ENCODE peak calls at places on chromosomes 2 and 18, in four cellular contexts. D is H1, K is Peyer's patch, O is fibroblast of lung. P is an unnamed sample.

GRCh38 chr18:58977223-58977622 is 112.5 kb downstream of the ZNF532 start:
- DNase-seq in D (no peak), K (no peak), O (peak), P (no peak)

GRCh38 chr18:48790869-48791635 is 159.7 kb downstream of the SMAD7 start:
- DNase-seq in D (no peak), K (no peak), O (no peak), P (peak)

GRCh38 chr2:120626566-120626965 is 109.1 kb upstream of the GLI2 start:
- DNase-seq in D (no peak), K (no peak), O (no peak), P (no peak)

GRCh38 chr2:98875081-98875728 is 60.8 kb downstream of the CRACDL start:
- DNase-seq in D (no peak), K (no peak), O (no peak), P (no peak)

GRCh38 chr2:235966396-235966795 is 201.8 kb downstream of the GBX2 start:
- DNase-seq in D (no peak), K (no peak), O (no peak), P (no peak)

GRCh38 chr2:69375494-69376353 is 11.3 kb downstream of the GFPT1 start:
- DNase-seq in D (no peak), K (no peak), O (peak), P (no peak)

GRCh38 chr2:240229603-240230423 is 89.4 kb upstream of the OTOS start:
- DNase-seq in D (no peak), K (no peak), O (no peak), P (peak)

GRCh38 chr2:133942363-133942762 is 311.5 kb upstream of the MGAT5 start:
- DNase-seq in D (no peak), K (no peak), O (no peak), P (no peak)

GRCh38 chr18:47075098-47075883 is 39.9 kb upstream of the ELOA2 start:
- DNase-seq in D (no peak), K (no peak), O (peak), P (no peak)

GRCh38 chr2:69181806-69182427 is 168.9 kb downstream of the ANTXR1 start:
- DNase-seq in D (no peak), K (no peak), O (peak), P (no peak)

GRCh38 chr2:215189393-215189792 is 51.0 kb upstream of the ABCA12 start:
- DNase-seq in D (no peak), K (no peak), O (no peak), P (no peak)

GRCh38 chr2:85066874-85067351 is 66.3 kb upstream of the TCF7L1 start:
- DNase-seq in D (peak), K (peak), O (peak), P (peak)

GRCh38 chr18:74234326-74235171 is 57.2 kb downstream of the CYB5A start:
- DNase-seq in D (no peak), K (no peak), O (peak), P (peak)

GRCh38 chr2:239264838-239265651 is 135.8 kb downstream of the HDAC4 start:
- DNase-seq in D (no peak), K (peak), O (peak), P (peak)

GRCh38 chr2:241069821-241070281 is 32.2 kb downstream of the MTERF4 start:
- DNase-seq in D (no peak), K (peak), O (no peak), P (no peak)

GRCh38 chr2:74502720-74503505 is 3.5 kb upstream of the LBX2 start:
- DNase-seq in D (no peak), K (peak), O (peak), P (peak)
- TF ChIP-seq CTCF in D (peak), K (no peak), O (peak), P (peak)

DNA sequence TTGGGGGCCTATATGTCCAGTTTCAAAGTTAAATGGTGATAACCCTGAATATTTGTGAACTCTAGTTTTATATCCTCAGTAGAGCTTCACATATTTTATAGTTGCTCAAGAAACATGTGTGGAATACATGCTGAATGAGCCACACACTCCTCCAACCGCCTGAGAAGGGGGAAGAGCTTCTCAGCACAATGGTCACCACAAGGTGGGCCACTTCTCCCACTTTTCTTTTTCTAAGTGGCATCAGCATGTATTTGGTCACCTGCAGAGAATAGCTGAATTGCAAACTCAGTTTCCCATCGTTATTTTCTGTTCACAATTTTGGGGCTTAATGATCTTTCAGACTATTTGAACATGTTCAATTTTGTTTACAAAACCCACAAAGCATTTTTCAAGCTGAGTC is 340.5 kb downstream of the PARD3B start:
- DNase-seq in D (no peak), K (no peak), O (no peak), P (no peak)
- TF ChIP-seq CTCF in D (peak), K (no peak), O (peak), P (no peak)

GRCh38 chr18:39913790-39914366 is 2041.2 kb upstream of the PIK3C3 start:
- DNase-seq in D (no peak), K (no peak), O (no peak), P (no peak)

GRCh38 chr18:39909706-39910105 is 2045.3 kb upstream of the PIK3C3 start:
- DNase-seq in D (no peak), K (no peak), O (peak), P (no peak)

DNA sequence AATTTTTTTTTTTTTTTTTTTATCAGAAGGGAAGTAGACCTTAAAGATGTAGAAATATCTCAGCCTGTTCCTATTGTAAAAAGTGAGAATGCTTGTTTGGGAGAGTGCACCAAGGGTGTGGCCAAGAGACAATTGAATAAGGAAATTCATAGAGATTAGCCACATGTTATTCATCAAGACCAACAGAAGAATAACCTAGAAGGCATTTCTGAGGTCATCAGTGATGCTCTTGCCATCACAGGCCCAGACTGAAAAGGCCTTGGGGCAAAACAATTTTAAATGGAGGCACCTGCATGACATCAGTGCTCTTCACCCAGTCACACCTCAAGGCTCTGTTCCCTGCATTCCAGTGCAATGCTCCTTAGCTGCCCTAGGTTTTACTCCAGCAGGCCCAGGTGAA is 2043.3 kb upstream of the PIK3C3 start:
- DNase-seq in D (no peak), K (no peak), O (no peak), P (no peak)
- TF ChIP-seq CTCF in D (no peak), K (no peak), O (no peak), P (no peak)

DNA sequence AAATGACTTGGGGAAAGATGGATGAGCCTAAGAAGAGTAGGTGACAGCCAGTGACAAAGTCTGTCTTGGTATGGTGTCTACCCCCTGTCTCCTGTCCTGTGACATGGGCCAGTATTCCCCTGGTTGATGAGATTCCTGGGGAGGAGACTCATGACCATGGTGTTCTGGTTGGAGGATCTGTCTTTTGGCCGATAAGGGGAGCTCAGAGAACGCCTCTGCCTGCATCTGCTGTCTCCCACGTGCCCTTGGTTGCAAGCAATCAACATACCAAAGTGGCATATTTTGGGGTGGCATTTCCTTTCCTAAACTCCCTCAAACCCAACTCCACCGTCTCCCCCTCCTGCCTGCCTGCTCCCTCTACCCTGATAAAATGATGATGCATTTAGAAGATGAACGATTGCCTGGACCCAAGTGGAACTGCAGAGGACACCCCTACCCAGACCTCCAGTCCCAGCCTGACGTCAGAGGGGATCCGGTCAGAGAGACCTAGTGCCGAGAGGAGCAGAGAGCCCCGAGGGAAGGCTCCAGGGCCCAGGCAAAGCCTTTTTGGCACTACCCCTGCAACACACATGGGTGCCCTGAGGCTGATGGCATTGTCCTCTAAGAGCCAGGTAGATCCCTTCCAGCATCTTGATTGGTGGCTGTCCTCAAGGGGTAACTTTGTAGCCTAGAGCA is 124.2 kb upstream of the MSH6 start:
- DNase-seq in D (no peak), K (no peak), O (no peak), P (no peak)
- TF ChIP-seq CTCF in D (no peak), K (no peak), O (no peak), P (no peak)

GRCh38 chr2:71832844-71833243 is 314.8 kb downstream of the CYP26B1 start:
- DNase-seq in D (no peak), K (no peak), O (no peak), P (no peak)

GRCh38 chr2:71831208-71831577 is 316.5 kb downstream of the CYP26B1 start:
- DNase-seq in D (no peak), K (no peak), O (peak), P (no peak)

GRCh38 chr2:71832388-71832787 is 315.3 kb downstream of the CYP26B1 start:
- DNase-seq in D (no peak), K (no peak), O (peak), P (no peak)

GRCh38 chr2:71829008-71829407 is 318.7 kb downstream of the CYP26B1 start:
- DNase-seq in D (no peak), K (no peak), O (peak), P (no peak)

GRCh38 chr2:71830497-71831207 is 317.0 kb downstream of the CYP26B1 start:
- DNase-seq in D (no peak), K (no peak), O (no peak), P (no peak)
- TF ChIP-seq CTCF in D (no peak), K (no peak), O (no peak), P (no peak)

P was measured in CD14-positive monocyte.